ENCODE peak calls at places on chromosomes 16 and 17, in ten cellular contexts. O, P, Z, A, E, B, C, U, N and Q are unnamed samples.

GRCh38 chr16:8863594-8864424 is 5.0 kb downstream of the CARHSP1 start:
- DNase-seq in O (no peak), P (no peak), Z (peak; percentile 84), A (no peak), E (no peak), B (no peak), C (peak; percentile 90), U (no peak), N (no peak), Q (peak; percentile 71)

GRCh38 chr16:89562027-89562599 is 1.6 kb downstream of the RPL13 start:
- DNase-seq in O (no peak), P (no peak), Z (no peak), A (no peak), E (no peak), B (no peak), C (no peak), U (no peak), N (no peak), Q (no peak)

GRCh38 chr17:69716571-69716970 is 302.1 kb downstream of the MAP2K6 start:
- DNase-seq in O (no peak), P (no peak), Z (no peak), A (no peak), E (peak; percentile 91), B (no peak), C (no peak), U (no peak), N (no peak), Q (no peak)

GRCh38 chr16:79264237-79265104 is 336.1 kb downstream of the MAF start:
- DNase-seq in O (no peak), P (no peak), Z (peak; percentile 30), A (no peak), E (no peak), B (no peak), C (no peak), U (no peak), N (no peak), Q (no peak)

GRCh38 chr16:11100239-11100750 is 155.7 kb downstream of the SOCS1 start:
- DNase-seq in O (no peak), P (no peak), Z (peak; percentile 98), A (no peak), E (peak; percentile 86), B (no peak), C (peak; percentile 55), U (no peak), N (peak; percentile 93), Q (peak; percentile 83)

GRCh38 chr16:23905027-23905426 is 69.2 kb downstream of the PRKCB start:
- DNase-seq in O (no peak), P (no peak), Z (peak; percentile 89), A (no peak), E (peak; percentile 86), B (no peak), C (peak; percentile 80), U (peak; percentile 55), N (no peak), Q (peak; percentile 37)

GRCh38 chr17:60534613-60535157 is 8.6 kb upstream of the APPBP2 start:
- DNase-seq in O (no peak), P (no peak), Z (no peak), A (no peak), E (no peak), B (no peak), C (peak; percentile 12), U (no peak), N (no peak), Q (no peak)

GRCh38 chr17:15119928-15120327 is 145.2 kb downstream of the PMP22 start:
- DNase-seq in O (no peak), P (peak; percentile 87), Z (peak; percentile 10), A (no peak), E (peak; percentile 72), B (no peak), C (no peak), U (no peak), N (peak; percentile 19), Q (no peak)

GRCh38 chr17:76537578-76538280 is at the start of gene CYGB:
- DNase-seq in O (no peak), P (no peak), Z (peak; percentile 30), A (no peak), E (no peak), B (peak; percentile 78), C (peak; percentile 64), U (no peak), N (no peak), Q (peak; percentile 90)

GRCh38 chr16:24166684-24167083 is 89.5 kb upstream of the CACNG3 start:
- DNase-seq in O (no peak), P (no peak), Z (no peak), A (no peak), E (no peak), B (no peak), C (no peak), U (no peak), N (no peak), Q (no peak)

GRCh38 chr17:2924211-2924610 is 128.0 kb downstream of the RAP1GAP2 start:
- DNase-seq in O (no peak), P (no peak), Z (peak; percentile 88), A (no peak), E (no peak), B (no peak), C (peak; percentile 2), U (no peak), N (no peak), Q (peak; percentile 76)

GRCh38 chr17:4583796-4584124 is 569 bp upstream of the SMTNL2 start:
- DNase-seq in O (no peak), P (peak; percentile 88), Z (peak; percentile 80), A (no peak), E (no peak), B (peak; percentile 62), C (peak; percentile 86), U (no peak), N (no peak), Q (peak; percentile 88)

DNA sequence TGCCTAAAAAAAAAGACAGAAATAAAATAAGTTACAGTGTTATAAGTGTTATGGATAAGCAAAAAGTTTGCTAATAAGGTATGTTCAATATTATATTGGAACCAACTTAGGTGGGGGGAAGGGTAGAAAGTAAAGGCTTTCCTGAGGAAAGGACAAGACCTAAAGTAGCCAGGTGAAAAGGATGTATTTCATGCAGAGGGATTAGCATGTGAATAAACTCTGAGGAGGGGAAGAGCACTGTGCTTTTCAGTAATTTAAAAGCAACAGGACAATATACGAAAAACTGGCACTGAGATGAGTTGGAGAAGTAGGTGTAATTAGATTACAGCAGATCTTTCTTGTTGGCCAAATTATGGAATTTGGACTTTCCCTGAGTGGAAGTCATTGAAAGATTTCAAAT is 7.6 kb downstream of the TOP2A start:
- DNase-seq in O (no peak), P (no peak), Z (no peak), A (no peak), E (no peak), B (no peak), C (no peak), U (no peak), N (no peak), Q (peak; percentile 56)
- H3K4me3 ChIP-seq in O (no peak overlapping the region), P (no peak overlapping the region), Z (no peak overlapping the region), A (no peak overlapping the region), E (no peak overlapping the region), B (no peak overlapping the region), C (no peak overlapping the region), U (no peak overlapping the region), N (no peak overlapping the region), Q (no peak overlapping the region)

GRCh38 chr17:83084621-83085056 is 5.2 kb downstream of the METRNL start:
- DNase-seq in O (no peak), P (no peak), Z (no peak), A (no peak), E (no peak), B (no peak), C (no peak), U (no peak), N (no peak), Q (peak; percentile 71)
- H3K4me3 ChIP-seq in O (peak overlapping the region; percentile 96), P (no peak overlapping the region), Z (no peak overlapping the region), A (no peak overlapping the region), E (peak overlapping the region; percentile 43), B (no peak overlapping the region), C (no peak overlapping the region), U (no peak overlapping the region), N (no peak overlapping the region), Q (no peak overlapping the region)

GRCh38 chr16:4293181-4293716 is 20.4 kb upstream of the TFAP4 start:
- DNase-seq in O (no peak), P (peak; percentile 70), Z (no peak), A (no peak), E (no peak), B (no peak), C (no peak), U (no peak), N (no peak), Q (peak; percentile 63)

GRCh38 chr16:4291699-4292098 is 18.9 kb upstream of the TFAP4 start:
- DNase-seq in O (no peak), P (no peak), Z (no peak), A (no peak), E (no peak), B (no peak), C (no peak), U (no peak), N (no peak), Q (no peak)

GRCh38 chr16:4290236-4290830 is 17.5 kb upstream of the TFAP4 start:
- DNase-seq in O (no peak), P (peak; percentile 17), Z (peak; percentile 97), A (no peak), E (peak; percentile 92), B (no peak), C (peak; percentile 61), U (no peak), N (no peak), Q (peak; percentile 41)

GRCh38 chr16:4297480-4297879 is 18.4 kb upstream of the GLIS2 start:
- DNase-seq in O (no peak), P (peak; percentile 44), Z (no peak), A (no peak), E (no peak), B (no peak), C (no peak), U (no peak), N (no peak), Q (peak; percentile 25)

GRCh38 chr16:4293822-4294457 is 21.1 kb upstream of the TFAP4 start:
- DNase-seq in O (no peak), P (peak; percentile 52), Z (peak; percentile 95), A (no peak), E (peak; percentile 79), B (no peak), C (peak; percentile 87), U (no peak), N (peak; percentile 53), Q (peak; percentile 92)
- H3K4me3 ChIP-seq in O (peak overlapping the region; percentile 37), P (no peak overlapping the region), Z (no peak overlapping the region), A (no peak overlapping the region), E (peak overlapping the region; percentile 22), B (no peak overlapping the region), C (no peak overlapping the region), U (peak overlapping the region; percentile 43), N (no peak overlapping the region), Q (peak overlapping the region; percentile 2)

GRCh38 chr16:49838639-49839461 is 17.1 kb downstream of the ZNF423 start:
- DNase-seq in O (no peak), P (no peak), Z (no peak), A (no peak), E (no peak), B (no peak), C (peak; percentile 48), U (no peak), N (no peak), Q (peak; percentile 90)
- H3K4me3 ChIP-seq in O (peak overlapping the region; percentile 45), P (no peak overlapping the region), Z (no peak overlapping the region), A (no peak overlapping the region), E (no peak overlapping the region), B (no peak overlapping the region), C (no peak overlapping the region), U (no peak overlapping the region), N (no peak overlapping the region), Q (peak overlapping the region; percentile 41)